ENCODE peak calls at places on chromosomes 16 and 17, in four cellular contexts. I is cardiac fibroblast, C is upper lobe of right lung, D is NB4. U is an unnamed sample.

GRCh38 chr17:81928497-81929252 is 1.1 kb upstream of the MAFG start:
- DNase-seq in I (no peak), C (no peak), D (peak; percentile 36), U (no peak)

GRCh38 chr17:48259710-48260291 is 152.2 kb downstream of the SNX11 start:
- DNase-seq in I (peak; percentile 57), C (no peak), D (peak; percentile 55), U (no peak)

GRCh38 chr17:14205992-14206461 is 30.6 kb downstream of the CDRT15 start:
- DNase-seq in I (no peak), C (peak; percentile 86), D (no peak), U (no peak)

GRCh38 chr16:56956756-56957155 is 5.0 kb upstream of the CETP start:
- DNase-seq in I (no peak), C (no peak), D (no peak), U (no peak)

GRCh38 chr16:4989391-4990006 is 31.4 kb downstream of the SEC14L5 start:
- DNase-seq in I (no peak), C (peak; percentile 5), D (no peak), U (no peak)

GRCh38 chr16:57042157-57043111 is 49.9 kb upstream of the CPNE2 start:
- DNase-seq in I (no peak), C (no peak), D (peak; percentile 87), U (peak; percentile 75)

GRCh38 chr17:54899721-54900456 is 763 bp upstream of the TOM1L1 start:
- DNase-seq in I (no peak), C (no peak), D (no peak), U (no peak)

GRCh38 chr17:32588982-32589381 is 102.2 kb downstream of the CDK5R1 start:
- DNase-seq in I (no peak), C (no peak), D (peak; percentile 22), U (no peak)

GRCh38 chr17:66944365-66945203 is 19.9 kb upstream of the CACNG4 start:
- DNase-seq in I (peak; percentile 24), C (peak; percentile 23), D (no peak), U (no peak)

GRCh38 chr16:57616241-57616640 is 12.2 kb upstream of the ADGRG1 start:
- DNase-seq in I (no peak), C (peak; percentile 43), D (no peak), U (peak; percentile 16)

GRCh38 chr17:17666111-17666714 is 15.0 kb upstream of the RAI1 start:
- DNase-seq in I (peak; percentile 49), C (no peak), D (no peak), U (no peak)

DNA sequence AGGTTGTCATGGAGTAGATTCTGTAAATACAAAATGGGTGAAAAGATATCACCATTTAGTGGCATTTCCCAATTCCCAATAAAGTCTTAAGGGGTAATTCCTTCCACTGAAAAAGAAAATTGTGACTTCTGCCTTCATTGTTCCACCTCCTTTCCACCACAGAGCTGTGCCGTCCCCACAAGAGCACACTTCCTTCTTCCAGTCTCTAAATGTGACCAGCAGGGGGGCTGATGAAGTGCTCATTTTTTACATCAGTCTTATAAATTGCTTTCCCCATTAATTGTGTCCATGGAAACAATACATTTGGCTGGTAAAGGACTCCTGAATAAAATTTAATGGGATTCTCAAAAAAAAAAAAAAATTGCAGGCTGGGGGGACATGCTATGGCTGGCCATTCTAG is 260.8 kb upstream of the PSMD7 start:
- DNase-seq in I (peak; percentile 1), C (no peak), D (peak; percentile 50), U (no peak)
- TF ChIP-seq CTCF in I (peak; percentile 24), C (no peak), D (peak; percentile 42), U (no peak)

GRCh38 chr17:3213587-3213986 is 6.1 kb downstream of the OR1A1 start:
- DNase-seq in I (no peak), C (no peak), D (no peak), U (no peak)
- TF ChIP-seq CTCF in I (no peak), C (no peak), D (no peak), U (no peak)

DNA sequence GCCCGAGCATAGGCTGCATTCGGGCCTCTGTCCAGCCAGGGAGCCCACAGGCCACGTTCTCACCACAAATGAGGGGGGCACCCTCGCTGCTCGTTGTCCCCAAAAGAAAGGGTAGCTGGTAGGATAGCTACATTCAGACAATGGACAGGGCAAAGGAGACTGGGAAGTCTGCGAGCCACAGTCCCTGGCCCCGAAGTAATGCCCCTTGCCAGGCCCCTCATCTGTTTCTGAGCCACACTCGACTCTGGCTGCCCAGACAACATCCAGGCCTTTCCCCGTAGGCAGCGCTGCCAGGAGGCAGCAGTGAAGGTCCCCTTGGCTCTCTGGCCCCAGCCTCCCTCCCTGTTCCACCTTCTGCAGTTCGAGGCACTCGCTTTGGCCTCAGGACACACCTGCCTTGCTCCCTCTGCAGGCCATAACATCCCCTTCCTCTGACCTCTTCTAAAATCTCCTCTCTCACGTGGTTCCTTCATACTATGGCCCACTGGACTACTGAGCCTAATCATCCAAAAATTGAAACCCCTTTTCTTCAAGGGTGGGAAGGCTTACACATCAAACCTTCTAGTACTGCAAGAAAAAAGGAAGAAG is 12.2 kb downstream of the AIPL1 start:
- DNase-seq in I (no peak), C (peak; percentile 36), D (no peak), U (no peak)
- TF ChIP-seq CTCF in I (no peak), C (no peak), D (no peak), U (no peak)

DNA sequence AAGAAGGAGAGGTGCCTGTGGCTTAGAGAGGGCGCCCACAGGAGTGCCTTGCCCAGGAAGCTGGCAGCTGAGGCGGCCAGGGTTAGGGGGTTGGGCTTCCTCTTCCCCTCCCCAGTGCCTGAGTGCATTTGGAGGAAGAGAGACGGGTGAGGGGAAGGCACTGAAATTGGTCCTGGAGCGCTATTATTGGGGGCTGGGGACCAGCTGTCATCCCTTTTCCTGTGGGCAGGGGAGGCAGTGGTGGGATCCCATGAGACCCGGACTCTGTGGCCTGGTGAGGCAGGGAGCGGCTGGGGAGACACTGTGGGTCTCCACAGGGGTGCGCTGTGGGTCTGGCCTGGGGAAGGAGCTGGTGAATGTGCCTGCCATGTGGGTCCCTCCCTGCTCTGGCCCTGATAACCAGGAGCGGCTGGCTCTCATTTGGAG is 259.7 kb downstream of the SEC14L1 start:
- DNase-seq in I (no peak), C (no peak), D (peak; percentile 95), U (peak; percentile 75)
- TF ChIP-seq CTCF in I (peak; percentile 26), C (peak; percentile 46), D (peak; percentile 77), U (peak; percentile 78)

U was measured in CD14-positive monocyte.